ENCODE peak calls at places on chromosomes 5 and 9, in seven cellular contexts. One of them, this sample, is unnamed.

GRCh38 chr5:136811551-136811950 is 446.2 kb upstream of the TRPC7 start:
- DNase-seq in skeletal muscle cell: peak
- DNase-seq in left ventricle myocardium inferior: no peak
- DNase-seq in BE2C: no peak
- DNase-seq in foreskin fibroblast: peak
- DNase-seq in stomach: no peak
- DNase-seq in fibroblast of lung: peak
- DNase-seq in this sample: peak

GRCh38 chr9:4099961-4100360 is 199.9 kb downstream of the GLIS3 start:
- DNase-seq in fibroblast of lung: peak
- DNase-seq in left ventricle myocardium inferior: no peak
- DNase-seq in stomach: no peak
- DNase-seq in BE2C: no peak
- DNase-seq in foreskin fibroblast: peak
- DNase-seq in skeletal muscle cell: no peak
- DNase-seq in this sample: no peak

GRCh38 chr9:137116728-137117127 is 2.2 kb upstream of the DPP7 start:
- DNase-seq in fibroblast of lung: no peak
- DNase-seq in skeletal muscle cell: no peak
- DNase-seq in foreskin fibroblast: peak
- DNase-seq in left ventricle myocardium inferior: peak
- DNase-seq in stomach: no peak
- DNase-seq in BE2C: no peak
- DNase-seq in this sample: no peak

GRCh38 chr9:117704024-117704575 is at the start of gene TLR4:
- DNase-seq in skeletal muscle cell: peak
- DNase-seq in fibroblast of lung: peak
- DNase-seq in BE2C: peak
- DNase-seq in foreskin fibroblast: peak
- DNase-seq in stomach: peak
- DNase-seq in left ventricle myocardium inferior: peak
- DNase-seq in this sample: no peak

GRCh38 chr9:107435415-107435814 is 54.2 kb downstream of the KLF4 start:
- DNase-seq in foreskin fibroblast: no peak
- DNase-seq in BE2C: no peak
- DNase-seq in skeletal muscle cell: no peak
- DNase-seq in stomach: no peak
- DNase-seq in left ventricle myocardium inferior: no peak
- DNase-seq in fibroblast of lung: no peak
- DNase-seq in this sample: no peak

GRCh38 chr5:160899735-160900134 is 47.7 kb upstream of the ATP10B start:
- DNase-seq in skeletal muscle cell: no peak
- DNase-seq in BE2C: no peak
- DNase-seq in stomach: no peak
- DNase-seq in fibroblast of lung: no peak
- DNase-seq in left ventricle myocardium inferior: no peak
- DNase-seq in foreskin fibroblast: no peak
- DNase-seq in this sample: no peak

GRCh38 chr9:112864413-112864812 is 26.3 kb downstream of the SLC46A2 start:
- DNase-seq in left ventricle myocardium inferior: no peak
- DNase-seq in stomach: no peak
- DNase-seq in BE2C: no peak
- DNase-seq in fibroblast of lung: no peak
- DNase-seq in skeletal muscle cell: no peak
- DNase-seq in foreskin fibroblast: no peak
- DNase-seq in this sample: no peak

GRCh38 chr9:134403682-134404301 is 77.5 kb downstream of the RXRA start:
- DNase-seq in BE2C: no peak
- DNase-seq in stomach: peak
- DNase-seq in left ventricle myocardium inferior: peak
- DNase-seq in skeletal muscle cell: peak
- DNase-seq in foreskin fibroblast: peak
- DNase-seq in fibroblast of lung: peak
- DNase-seq in this sample: peak

GRCh38 chr5:163489055-163489744 is 16.2 kb upstream of the MAT2B start:
- DNase-seq in BE2C: peak
- DNase-seq in fibroblast of lung: peak
- DNase-seq in foreskin fibroblast: peak
- DNase-seq in left ventricle myocardium inferior: no peak
- DNase-seq in stomach: no peak
- DNase-seq in skeletal muscle cell: no peak
- DNase-seq in this sample: no peak

GRCh38 chr9:114853071-114853865 is 47.4 kb upstream of the TNFSF15 start:
- DNase-seq in skeletal muscle cell: no peak
- DNase-seq in BE2C: no peak
- DNase-seq in stomach: no peak
- DNase-seq in foreskin fibroblast: peak
- DNase-seq in left ventricle myocardium inferior: no peak
- DNase-seq in fibroblast of lung: no peak
- DNase-seq in this sample: no peak

GRCh38 chr5:33788922-33789321 is 102.9 kb downstream of the ADAMTS12 start:
- DNase-seq in left ventricle myocardium inferior: no peak
- DNase-seq in fibroblast of lung: peak
- DNase-seq in skeletal muscle cell: peak
- DNase-seq in BE2C: no peak
- DNase-seq in stomach: no peak
- DNase-seq in foreskin fibroblast: peak
- DNase-seq in this sample: peak

GRCh38 chr5:134099939-134100282 is 14.6 kb upstream of the TCF7 start:
- DNase-seq in BE2C: no peak
- DNase-seq in foreskin fibroblast: no peak
- DNase-seq in left ventricle myocardium inferior: no peak
- DNase-seq in skeletal muscle cell: no peak
- DNase-seq in stomach: no peak
- DNase-seq in fibroblast of lung: no peak
- DNase-seq in this sample: no peak

GRCh38 chr5:111976705-111977104 is 219.7 kb upstream of the NREP start:
- DNase-seq in stomach: no peak
- DNase-seq in skeletal muscle cell: no peak
- DNase-seq in BE2C: no peak
- DNase-seq in left ventricle myocardium inferior: no peak
- DNase-seq in fibroblast of lung: no peak
- DNase-seq in foreskin fibroblast: peak
- DNase-seq in this sample: no peak

GRCh38 chr9:123964756-123965155 is 34.8 kb upstream of the DENND1A start:
- DNase-seq in foreskin fibroblast: no peak
- DNase-seq in fibroblast of lung: no peak
- DNase-seq in left ventricle myocardium inferior: no peak
- DNase-seq in stomach: no peak
- DNase-seq in skeletal muscle cell: no peak
- DNase-seq in BE2C: no peak
- DNase-seq in this sample: no peak

GRCh38 chr9:129013674-129014073 is 14.5 kb downstream of the SH3GLB2 start:
- DNase-seq in skeletal muscle cell: no peak
- DNase-seq in fibroblast of lung: no peak
- DNase-seq in foreskin fibroblast: no peak
- DNase-seq in left ventricle myocardium inferior: no peak
- DNase-seq in BE2C: no peak
- DNase-seq in stomach: no peak
- DNase-seq in this sample: no peak

GRCh38 chr5:131282235-131282634 is 18.4 kb downstream of the CDC42SE2 start:
- DNase-seq in fibroblast of lung: no peak
- DNase-seq in skeletal muscle cell: no peak
- DNase-seq in left ventricle myocardium inferior: no peak
- DNase-seq in foreskin fibroblast: no peak
- DNase-seq in BE2C: no peak
- DNase-seq in stomach: no peak
- DNase-seq in this sample: no peak
- H3K4me3 ChIP-seq in fibroblast of lung: no peak
- H3K4me3 ChIP-seq in skeletal muscle cell: no peak
- H3K4me3 ChIP-seq in left ventricle myocardium inferior: no peak
- H3K4me3 ChIP-seq in foreskin fibroblast: no peak
- H3K4me3 ChIP-seq in BE2C: no peak
- H3K4me3 ChIP-seq in stomach: no peak
- H3K4me3 ChIP-seq in this sample: no peak

GRCh38 chr5:96816430-96816939 is 8.7 kb upstream of the ERAP1 start:
- DNase-seq in fibroblast of lung: no peak
- DNase-seq in stomach: no peak
- DNase-seq in skeletal muscle cell: no peak
- DNase-seq in BE2C: no peak
- DNase-seq in left ventricle myocardium inferior: no peak
- DNase-seq in foreskin fibroblast: no peak
- DNase-seq in this sample: no peak

GRCh38 chr5:96817496-96817895 is 9.8 kb upstream of the ERAP1 start:
- DNase-seq in left ventricle myocardium inferior: no peak
- DNase-seq in foreskin fibroblast: no peak
- DNase-seq in BE2C: no peak
- DNase-seq in fibroblast of lung: no peak
- DNase-seq in stomach: no peak
- DNase-seq in skeletal muscle cell: no peak
- DNase-seq in this sample: no peak

GRCh38 chr5:96812851-96813250 is 5.1 kb upstream of the ERAP1 start:
- DNase-seq in skeletal muscle cell: no peak
- DNase-seq in foreskin fibroblast: no peak
- DNase-seq in BE2C: no peak
- DNase-seq in stomach: no peak
- DNase-seq in fibroblast of lung: no peak
- DNase-seq in left ventricle myocardium inferior: no peak
- DNase-seq in this sample: no peak

GRCh38 chr5:96819806-96820205 is 12.1 kb upstream of the ERAP1 start:
- DNase-seq in stomach: no peak
- DNase-seq in left ventricle myocardium inferior: no peak
- DNase-seq in fibroblast of lung: no peak
- DNase-seq in skeletal muscle cell: no peak
- DNase-seq in BE2C: no peak
- DNase-seq in foreskin fibroblast: no peak
- DNase-seq in this sample: no peak

GRCh38 chr5:96816991-96817390 is 9.2 kb upstream of the ERAP1 start:
- DNase-seq in BE2C: no peak
- DNase-seq in fibroblast of lung: no peak
- DNase-seq in skeletal muscle cell: no peak
- DNase-seq in left ventricle myocardium inferior: no peak
- DNase-seq in stomach: no peak
- DNase-seq in foreskin fibroblast: no peak
- DNase-seq in this sample: no peak
- H3K4me3 ChIP-seq in BE2C: no peak
- H3K4me3 ChIP-seq in fibroblast of lung: no peak
- H3K4me3 ChIP-seq in skeletal muscle cell: no peak
- H3K4me3 ChIP-seq in left ventricle myocardium inferior: no peak
- H3K4me3 ChIP-seq in stomach: no peak
- H3K4me3 ChIP-seq in foreskin fibroblast: no peak
- H3K4me3 ChIP-seq in this sample: no peak

DNA sequence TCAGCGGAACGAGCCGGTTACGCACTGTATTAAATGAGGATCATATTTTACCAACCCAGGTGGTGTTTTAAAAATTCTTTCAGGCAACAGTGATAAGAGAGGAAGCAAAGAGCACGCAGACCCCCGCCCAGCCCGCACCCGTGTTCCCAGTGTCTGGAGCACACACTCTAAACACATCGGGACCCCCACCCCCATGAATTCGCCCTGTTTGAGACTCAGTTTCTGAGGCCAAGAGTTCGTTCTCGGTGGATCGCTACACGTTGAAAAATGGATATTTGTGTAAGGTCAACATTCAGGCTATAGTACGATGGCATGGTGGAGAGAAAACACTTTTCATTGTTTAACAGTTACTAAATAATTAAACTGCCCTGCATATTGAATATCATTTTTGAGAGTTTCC is 196.2 kb downstream of the MEF2C start:
- DNase-seq in fibroblast of lung: no peak
- DNase-seq in skeletal muscle cell: no peak
- DNase-seq in stomach: no peak
- DNase-seq in foreskin fibroblast: no peak
- DNase-seq in left ventricle myocardium inferior: no peak
- DNase-seq in BE2C: no peak
- DNase-seq in this sample: no peak
- H3K4me3 ChIP-seq in fibroblast of lung: no peak
- H3K4me3 ChIP-seq in skeletal muscle cell: no peak
- H3K4me3 ChIP-seq in stomach: no peak
- H3K4me3 ChIP-seq in foreskin fibroblast: no peak
- H3K4me3 ChIP-seq in left ventricle myocardium inferior: no peak
- H3K4me3 ChIP-seq in BE2C: no peak
- H3K4me3 ChIP-seq in this sample: no peak

GRCh38 chr9:92140074-92140753 is 25.0 kb upstream of the SPTLC1 start:
- DNase-seq in BE2C: peak
- DNase-seq in stomach: peak
- DNase-seq in skeletal muscle cell: no peak
- DNase-seq in fibroblast of lung: peak
- DNase-seq in foreskin fibroblast: peak
- DNase-seq in left ventricle myocardium inferior: peak
- DNase-seq in this sample: no peak

GRCh38 chr9:92136184-92136858 is 21.1 kb upstream of the SPTLC1 start:
- DNase-seq in skeletal muscle cell: no peak
- DNase-seq in stomach: no peak
- DNase-seq in foreskin fibroblast: no peak
- DNase-seq in fibroblast of lung: no peak
- DNase-seq in left ventricle myocardium inferior: no peak
- DNase-seq in BE2C: no peak
- DNase-seq in this sample: no peak

GRCh38 chr9:92140754-92141143 is 25.5 kb upstream of the SPTLC1 start:
- DNase-seq in BE2C: no peak
- DNase-seq in foreskin fibroblast: no peak
- DNase-seq in left ventricle myocardium inferior: no peak
- DNase-seq in stomach: no peak
- DNase-seq in fibroblast of lung: no peak
- DNase-seq in skeletal muscle cell: no peak
- DNase-seq in this sample: no peak

GRCh38 chr9:92135576-92135975 is 20.4 kb upstream of the SPTLC1 start:
- DNase-seq in foreskin fibroblast: no peak
- DNase-seq in stomach: no peak
- DNase-seq in skeletal muscle cell: no peak
- DNase-seq in left ventricle myocardium inferior: no peak
- DNase-seq in BE2C: no peak
- DNase-seq in fibroblast of lung: no peak
- DNase-seq in this sample: no peak

GRCh38 chr9:92138157-92138959 is 23.1 kb upstream of the SPTLC1 start:
- DNase-seq in left ventricle myocardium inferior: peak
- DNase-seq in stomach: peak
- DNase-seq in fibroblast of lung: peak
- DNase-seq in BE2C: peak
- DNase-seq in foreskin fibroblast: peak
- DNase-seq in skeletal muscle cell: no peak
- DNase-seq in this sample: no peak
- H3K4me3 ChIP-seq in left ventricle myocardium inferior: no peak
- H3K4me3 ChIP-seq in stomach: no peak
- H3K4me3 ChIP-seq in fibroblast of lung: no peak
- H3K4me3 ChIP-seq in BE2C: no peak
- H3K4me3 ChIP-seq in foreskin fibroblast: no peak
- H3K4me3 ChIP-seq in skeletal muscle cell: no peak
- H3K4me3 ChIP-seq in this sample: no peak